ENCODE peak calls at places on chromosome 17, in eight cellular contexts. K is kidney epithelial cell; R is Calu3; P is M059J; W is PC-3; T is activated naive CD4-positive, alpha-beta T cell treated with anti-CD3 and anti-CD28 coated beads, Interleukin-2, amount 50 U/mL, for 72 hours; S is activated T-helper 1 cell treated with anti-CD3 and anti-CD28 coated beads, Interleukin-2, amount 50 U/mL, for 16 hours; C is NCI-H345. Q is an unnamed sample.
A peak's percentile ranks its signal among the peaks of the same experiment; 100 is the strongest.

GRCh38 chr17:2721603-2722002 is 10.0 kb upstream of the CLUH start:
- DNase-seq in R (no peak), T (no peak), C (no peak), P (no peak), S (no peak), W (no peak), K (no peak), Q (no peak)

GRCh38 chr17:43758086-43758485 is 505 bp downstream of the SOST start:
- DNase-seq in S (no peak), W (no peak), P (no peak), C (no peak), R (no peak), T (no peak), K (no peak), Q (no peak)

GRCh38 chr17:68400404-68400735 is 56.9 kb downstream of the WIPI1 start:
- DNase-seq in K (no peak), P (no peak), T (no peak), S (no peak), W (no peak), R (no peak), C (no peak), Q (no peak)

GRCh38 chr17:29124931-29125270 is 55.3 kb downstream of the MYO18A start:
- DNase-seq in P (peak; percentile 92), R (peak; percentile 84), T (no peak), W (peak; percentile 57), S (no peak), C (no peak), K (no peak), Q (no peak)

GRCh38 chr17:42526031-42526444 is 10.0 kb upstream of the NAGLU start:
- DNase-seq in T (no peak), C (no peak), S (no peak), W (no peak), P (peak; percentile 84), R (no peak), K (no peak), Q (no peak)

GRCh38 chr17:61770043-61770442 is 93.3 kb downstream of the BRIP1 start:
- DNase-seq in P (peak; percentile 31), R (no peak), C (no peak), S (no peak), T (no peak), W (no peak), K (no peak), Q (no peak)

GRCh38 chr17:22138861-22139469 is 446.6 kb downstream of the KCNJ18 start:
- DNase-seq in S (no peak), C (no peak), P (no peak), R (no peak), K (no peak), T (no peak), W (peak; percentile 23), Q (no peak)

GRCh38 chr17:10875411-10875810 is 37.5 kb upstream of the PIRT start:
- DNase-seq in C (no peak), T (no peak), K (no peak), R (peak; percentile 1), W (peak; percentile 19), P (peak; percentile 7), S (no peak), Q (no peak)

GRCh38 chr17:66275651-66276050 is 26.8 kb upstream of the PRKCA start:
- DNase-seq in C (no peak), T (peak; percentile 56), S (no peak), R (peak; percentile 73), W (peak; percentile 100), K (peak; percentile 100), P (peak; percentile 98), Q (peak; percentile 81)

GRCh38 chr17:80660527-80661198 is 116.0 kb downstream of the RPTOR start:
- DNase-seq in K (no peak), W (no peak), R (no peak), T (no peak), P (no peak), S (no peak), C (no peak), Q (no peak)

GRCh38 chr17:45813051-45813731 is 29.1 kb downstream of the CRHR1 start:
- DNase-seq in S (no peak), K (no peak), P (no peak), W (no peak), C (no peak), T (no peak), R (no peak), Q (no peak)

GRCh38 chr17:60720763-60721531 is 43.3 kb downstream of the BCAS3 start:
- DNase-seq in C (peak; percentile 56), P (peak; percentile 60), S (no peak), K (peak; percentile 37), W (peak; percentile 83), T (no peak), R (peak; percentile 34), Q (peak; percentile 30)

GRCh38 chr17:76261421-76262215 is 3.5 kb upstream of the UBALD2 start:
- DNase-seq in C (no peak), P (peak; percentile 67), S (no peak), T (no peak), W (peak; percentile 33), K (no peak), R (no peak), Q (no peak)

GRCh38 chr17:7887482-7888183 is 956 bp upstream of the CHD3 start:
- DNase-seq in P (peak; percentile 95), W (peak; percentile 93), S (peak; percentile 70), R (peak; percentile 85), C (peak; percentile 93), K (peak; percentile 69), T (peak; percentile 83), Q (peak; percentile 88)

GRCh38 chr17:80169784-80170500 is at the start of gene CARD14:
- DNase-seq in K (no peak), C (no peak), T (no peak), W (peak; percentile 91), R (peak; percentile 81), S (no peak), P (no peak), Q (no peak)

GRCh38 chr17:81551458-81552243 is 502 bp downstream of the FAAP100 start:
- DNase-seq in W (peak; percentile 22), K (no peak), T (no peak), C (no peak), R (peak; percentile 32), S (no peak), P (peak; percentile 30), Q (no peak)

GRCh38 chr17:4023220-4023619 is 59.0 kb upstream of the ATP2A3 start:
- DNase-seq in T (no peak), P (no peak), R (no peak), C (no peak), S (no peak), K (no peak), W (no peak), Q (no peak)

GRCh38 chr17:77391668-77392375 is 251.1 kb downstream of the SEC14L1 start:
- DNase-seq in S (peak; percentile 30), R (peak; percentile 44), K (no peak), T (no peak), C (no peak), P (peak; percentile 96), W (peak; percentile 88), Q (peak; percentile 54)

GRCh38 chr17:42135664-42136653 is 13.4 kb downstream of the HSPB9 start:
- DNase-seq in K (no peak), T (no peak), P (peak; percentile 76), S (no peak), C (no peak), R (peak; percentile 90), W (no peak), Q (peak; percentile 22)

GRCh38 chr17:36070427-36070826 is 6.4 kb downstream of the CCL18 start:
- DNase-seq in P (no peak), R (no peak), W (no peak), K (no peak), T (no peak), C (no peak), S (no peak), Q (no peak)

GRCh38 chr17:2695961-2696760 is 15.4 kb downstream of the CLUH start:
- DNase-seq in K (no peak), R (no peak), W (no peak), S (no peak), P (no peak), C (no peak), T (peak; percentile 39), Q (no peak)

GRCh38 chr17:39753514-39754160 is 15.9 kb downstream of the GRB7 start:
- DNase-seq in T (no peak), C (peak; percentile 49), R (peak; percentile 100), P (no peak), W (peak; percentile 25), K (no peak), S (peak; percentile 36), Q (no peak)